ENCODE peak calls at places on chromosomes 7 and 10, in six cellular contexts. P, Y, L, X, F and B are unnamed samples.

GRCh38 chr7:157389951-157390730 is 53.3 kb downstream of the DNAJB6 start:
- DNase-seq in P (no peak), Y (no peak), L (no peak), X (no peak), F (peak), B (no peak)

GRCh38 chr7:5702876-5703571 is 78.4 kb downstream of the RNF216 start:
- DNase-seq in P (peak), Y (no peak), L (no peak), X (no peak), F (no peak), B (no peak)

GRCh38 chr10:73647211-73647874 is 6.1 kb upstream of the MYOZ1 start:
- DNase-seq in P (no peak), Y (no peak), L (no peak), X (no peak), F (no peak), B (peak)

GRCh38 chr10:23694921-23695824 is 256.3 kb downstream of the OTUD1 start:
- DNase-seq in P (no peak), Y (no peak), L (no peak), X (no peak), F (no peak), B (no peak)

GRCh38 chr7:47578581-47579270 is 3.2 kb downstream of the TNS3 start:
- DNase-seq in P (peak), Y (peak), L (no peak), X (no peak), F (no peak), B (peak)

GRCh38 chr10:101224060-101224909 is 5.0 kb downstream of the LBX1 start:
- DNase-seq in P (no peak), Y (no peak), L (no peak), X (no peak), F (no peak), B (no peak)

GRCh38 chr7:16564023-16564380 is 37.4 kb downstream of the LRRC72 start:
- DNase-seq in P (no peak), Y (no peak), L (no peak), X (no peak), F (no peak), B (no peak)

GRCh38 chr7:140062118-140062527 is 628 bp downstream of the PARP12 start:
- DNase-seq in P (peak), Y (no peak), L (peak), X (no peak), F (peak), B (peak)

GRCh38 chr7:17646181-17646956 is 293.9 kb downstream of the SNX13 start:
- DNase-seq in P (peak), Y (no peak), L (no peak), X (no peak), F (peak), B (peak)

GRCh38 chr10:4144802-4145201 is 359.8 kb upstream of the KLF6 start:
- DNase-seq in P (no peak), Y (no peak), L (no peak), X (no peak), F (no peak), B (no peak)

GRCh38 chr7:25460426-25460825 is 232.1 kb upstream of the NPVF start:
- DNase-seq in P (no peak), Y (no peak), L (no peak), X (no peak), F (no peak), B (no peak)

GRCh38 chr10:44316187-44316921 is 68.5 kb downstream of the CXCL12 start:
- DNase-seq in P (peak), Y (no peak), L (peak), X (no peak), F (peak), B (no peak)

GRCh38 chr10:21194510-21194993 is 297.4 kb upstream of the NEBL start:
- DNase-seq in P (peak), Y (peak), L (peak), X (no peak), F (no peak), B (peak)

GRCh38 chr7:75892634-75893272 is 13.9 kb downstream of the RHBDD2 start:
- DNase-seq in P (no peak), Y (no peak), L (peak), X (no peak), F (no peak), B (no peak)

GRCh38 chr10:11098628-11099027 is 81.0 kb downstream of the CELF2 start:
- DNase-seq in P (no peak), Y (no peak), L (no peak), X (no peak), F (no peak), B (no peak)

GRCh38 chr7:93715234-93715633 is 140.7 kb upstream of the CALCR start:
- DNase-seq in P (peak), Y (peak), L (peak), X (no peak), F (peak), B (peak)

GRCh38 chr7:145845345-145845744 is 271.3 kb upstream of the CNTNAP2 start:
- DNase-seq in P (no peak), Y (no peak), L (no peak), X (no peak), F (no peak), B (no peak)

GRCh38 chr10:88528196-88528595 is 54.9 kb downstream of the RNLS start:
- DNase-seq in P (no peak), Y (no peak), L (no peak), X (no peak), F (no peak), B (no peak)

GRCh38 chr7:83119002-83119358 is 43.7 kb downstream of the PCLO start:
- DNase-seq in P (no peak), Y (no peak), L (no peak), X (no peak), F (no peak), B (no peak)

GRCh38 chr7:99108615-99109014 is 35.3 kb downstream of the SMURF1 start:
- DNase-seq in P (no peak), Y (no peak), L (no peak), X (no peak), F (no peak), B (no peak)

GRCh38 chr7:99112979-99113378 is 30.9 kb downstream of the SMURF1 start:
- DNase-seq in P (no peak), Y (no peak), L (no peak), X (no peak), F (no peak), B (no peak)

GRCh38 chr7:99109108-99110051 is 34.5 kb downstream of the SMURF1 start:
- DNase-seq in P (no peak), Y (peak), L (no peak), X (no peak), F (no peak), B (peak)

GRCh38 chr7:99112097-99112496 is 31.8 kb downstream of the SMURF1 start:
- DNase-seq in P (peak), Y (no peak), L (no peak), X (peak), F (peak), B (no peak)

DNA sequence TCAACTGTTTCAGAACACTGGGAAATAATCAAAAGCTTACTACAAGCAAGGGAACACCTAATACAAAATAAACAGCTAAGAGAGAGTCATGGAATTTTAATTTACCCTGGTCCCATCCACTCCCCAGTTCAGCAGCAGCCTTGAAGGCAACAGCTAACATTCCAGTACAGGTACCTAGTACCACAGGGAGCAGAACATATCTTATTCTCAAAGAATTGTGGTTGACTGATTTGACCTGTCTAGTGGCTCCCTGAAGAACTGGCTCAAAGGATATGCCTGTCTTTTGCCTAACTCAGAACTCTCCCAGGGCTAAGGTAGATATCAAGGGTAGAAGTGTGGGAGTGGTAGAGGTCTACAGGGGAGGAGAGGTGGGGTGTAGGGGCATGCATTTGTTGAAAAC is 32.3 kb downstream of the SMURF1 start:
- DNase-seq in P (no peak), Y (no peak), L (no peak), X (no peak), F (no peak), B (no peak)
- TF ChIP-seq MYC in P (no peak), Y (no peak), L (no peak), X (no peak), F (no peak), B (no peak)

GRCh38 chr10:75613685-75614587 is 182.5 kb downstream of the LRMDA start:
- DNase-seq in P (no peak), Y (no peak), L (no peak), X (no peak), F (no peak), B (no peak)

GRCh38 chr10:75617485-75618155 is 186.2 kb downstream of the LRMDA start:
- DNase-seq in P (no peak), Y (no peak), L (no peak), X (no peak), F (peak), B (no peak)

GRCh38 chr10:75616076-75616475 is 184.7 kb downstream of the LRMDA start:
- DNase-seq in P (no peak), Y (no peak), L (no peak), X (no peak), F (no peak), B (no peak)

GRCh38 chr10:75619636-75620035 is 188.2 kb downstream of the LRMDA start:
- DNase-seq in P (no peak), Y (no peak), L (no peak), X (no peak), F (no peak), B (no peak)

GRCh38 chr10:75616874-75617478 is 185.6 kb downstream of the LRMDA start:
- DNase-seq in P (no peak), Y (no peak), L (no peak), X (no peak), F (no peak), B (no peak)
- TF ChIP-seq MYC in P (no peak), Y (no peak), L (no peak), X (no peak), F (no peak), B (no peak)

GRCh38 chr10:70462349-70462984 is 16.1 kb upstream of the PALD1 start:
- DNase-seq in P (peak), Y (no peak), L (no peak), X (no peak), F (no peak), B (no peak)
- TF ChIP-seq MYC in P (no peak), Y (no peak), L (no peak), X (no peak), F (no peak), B (no peak)

GRCh38 chr7:123067814-123068213 is 72.3 kb upstream of the TAS2R16 start:
- DNase-seq in P (no peak), Y (no peak), L (no peak), X (no peak), F (no peak), B (no peak)

GRCh38 chr7:123075838-123076462 is 80.5 kb upstream of the TAS2R16 start:
- DNase-seq in P (no peak), Y (no peak), L (no peak), X (no peak), F (no peak), B (no peak)

GRCh38 chr7:123070702-123071286 is 75.3 kb upstream of the TAS2R16 start:
- DNase-seq in P (peak), Y (peak), L (peak), X (no peak), F (peak), B (peak)
- TF ChIP-seq MYC in P (no peak), Y (no peak), L (no peak), X (no peak), F (no peak), B (no peak)

DNA sequence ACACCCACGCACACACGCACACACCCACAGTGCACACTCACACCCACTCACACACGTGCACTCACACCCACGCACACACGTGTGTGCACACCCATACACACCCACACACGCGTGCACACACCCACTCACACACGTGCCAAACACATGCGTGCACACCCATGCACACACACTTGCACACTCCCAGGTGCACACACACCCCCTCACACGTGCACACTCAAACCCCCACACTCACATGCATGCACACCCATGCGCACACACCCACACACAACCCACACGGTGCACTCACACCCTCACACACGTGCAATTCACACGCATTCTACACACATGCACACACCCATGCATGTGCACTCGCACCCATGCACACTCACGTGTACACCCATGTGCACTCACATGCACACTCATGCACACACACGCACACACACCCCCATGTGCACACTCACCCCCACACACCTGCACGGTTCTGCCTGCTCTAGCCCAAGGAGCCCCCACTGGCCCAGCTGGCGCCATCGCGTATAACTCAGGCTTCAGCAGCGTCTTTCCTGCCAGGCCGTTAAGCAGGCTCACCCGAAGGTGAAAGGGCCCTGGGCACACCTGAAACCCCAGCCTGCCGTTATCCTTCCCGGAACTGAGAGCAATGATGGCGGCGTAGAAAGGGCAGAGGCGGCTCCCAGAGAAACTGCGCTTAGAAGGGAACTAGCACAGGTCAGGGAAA is 63.9 kb upstream of the PDGFA start:
- DNase-seq in P (no peak), Y (no peak), L (no peak), X (no peak), F (no peak), B (no peak)
- TF ChIP-seq MYC in P (no peak), Y (no peak), L (no peak), X (no peak), F (no peak), B (no peak)

GRCh38 chr10:91635401-91636400 is 2.8 kb upstream of the PPP1R3C start:
- DNase-seq in P (peak), Y (peak), L (peak), X (no peak), F (peak), B (peak)
- TF ChIP-seq MYC in P (no peak), Y (no peak), L (no peak), X (no peak), F (no peak), B (no peak)

GRCh38 chr10:117169480-117169879 is 27.8 kb upstream of the KCNK18 start:
- DNase-seq in P (no peak), Y (no peak), L (no peak), X (no peak), F (no peak), B (no peak)

GRCh38 chr10:117167346-117168134 is 29.5 kb upstream of the VAX1 start:
- DNase-seq in P (no peak), Y (no peak), L (no peak), X (no peak), F (no peak), B (no peak)

GRCh38 chr10:117170244-117170643 is 27.0 kb upstream of the KCNK18 start:
- DNase-seq in P (no peak), Y (no peak), L (no peak), X (no peak), F (no peak), B (no peak)

GRCh38 chr10:117168135-117168674 is 29.1 kb upstream of the KCNK18 start:
- DNase-seq in P (peak), Y (no peak), L (peak), X (no peak), F (peak), B (peak)

DNA sequence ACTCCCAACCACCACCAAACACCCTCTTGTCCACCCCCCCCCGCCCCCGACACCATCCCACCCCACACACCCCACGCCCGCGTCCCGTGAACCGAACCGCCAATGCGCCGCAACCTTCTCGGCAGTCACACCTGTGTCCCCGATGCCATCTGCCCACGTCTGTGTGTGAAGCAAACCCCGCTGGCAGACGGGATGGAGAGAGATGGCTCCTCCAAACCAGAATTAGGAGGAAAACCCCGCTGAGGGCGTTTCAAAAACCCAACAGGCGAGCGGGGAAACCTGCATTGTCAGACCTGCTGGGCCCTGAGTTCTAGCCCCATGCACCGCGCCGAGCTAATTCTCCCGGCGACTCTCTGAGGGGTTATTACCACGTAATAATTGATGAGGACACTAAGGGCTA is 28.6 kb upstream of the KCNK18 start:
- DNase-seq in P (no peak), Y (no peak), L (no peak), X (no peak), F (no peak), B (no peak)
- TF ChIP-seq MYC in P (no peak), Y (no peak), L (no peak), X (no peak), F (no peak), B (no peak)

GRCh38 chr10:123611876-123612275 is 54.3 kb upstream of the GPR26 start:
- DNase-seq in P (no peak), Y (no peak), L (no peak), X (no peak), F (no peak), B (no peak)
- TF ChIP-seq MYC in P (no peak), Y (no peak), L (no peak), X (no peak), F (no peak), B (no peak)

DNA sequence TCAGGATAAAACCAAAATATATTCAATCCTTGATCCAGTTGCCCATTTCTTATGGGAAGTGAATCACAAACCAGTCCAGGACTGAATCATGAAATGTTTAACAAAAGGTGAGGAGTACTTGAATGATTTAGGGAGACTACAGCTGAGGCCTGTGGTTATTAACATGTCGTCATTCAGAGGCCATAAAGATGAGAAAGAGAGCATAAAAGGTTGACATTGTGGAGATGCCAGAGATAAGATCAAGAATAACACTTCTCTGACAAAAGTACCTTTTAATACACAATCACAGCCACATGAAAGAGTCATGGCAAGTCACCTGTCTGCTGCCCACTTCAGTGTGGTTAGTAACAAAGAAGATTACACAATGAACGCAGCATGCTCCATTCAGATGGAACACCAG is 1195.7 kb upstream of the SORCS1 start:
- DNase-seq in P (no peak), Y (no peak), L (no peak), X (no peak), F (no peak), B (no peak)
- TF ChIP-seq MYC in P (no peak), Y (no peak), L (no peak), X (no peak), F (no peak), B (no peak)